ENCODE peak calls at places on chromosome 7, in four cellular contexts. One of them, this sample, is unnamed.
A peak's percentile ranks its signal among the peaks of the same experiment; 100 is the strongest.

GRCh38 chr7:143392875-143393266 is 11.7 kb downstream of the ZYX start:
- DNase-seq in hepatocyte: no peak
- DNase-seq in body of pancreas: no peak
- DNase-seq in GM12878: no peak
- DNase-seq in this sample: no peak

GRCh38 chr7:36304099-36304425 is 85.6 kb upstream of the ANLN start:
- DNase-seq in GM12878: no peak
- DNase-seq in body of pancreas: no peak
- DNase-seq in hepatocyte: no peak
- DNase-seq in this sample: no peak

GRCh38 chr7:126449621-126450268 is 803.0 kb downstream of the GRM8 start:
- DNase-seq in GM12878: no peak
- DNase-seq in body of pancreas: no peak
- DNase-seq in hepatocyte: no peak
- DNase-seq in this sample: no peak

GRCh38 chr7:133754718-133755117 is 372.4 kb upstream of the LRGUK start:
- DNase-seq in body of pancreas: no peak
- DNase-seq in hepatocyte: no peak
- DNase-seq in GM12878: no peak
- DNase-seq in this sample: no peak

GRCh38 chr7:128025380-128025779 is 5.9 kb downstream of the LRRC4 start:
- DNase-seq in hepatocyte: no peak
- DNase-seq in body of pancreas: no peak
- DNase-seq in GM12878: no peak
- DNase-seq in this sample: peak; percentile 34

GRCh38 chr7:152355474-152356057 is 80.2 kb downstream of the KMT2C start:
- DNase-seq in hepatocyte: no peak
- DNase-seq in GM12878: no peak
- DNase-seq in body of pancreas: no peak
- DNase-seq in this sample: no peak

GRCh38 chr7:4738711-4739527 is 36.5 kb upstream of the AP5Z1 start:
- DNase-seq in hepatocyte: peak; percentile 75
- DNase-seq in body of pancreas: peak; percentile 42
- DNase-seq in GM12878: no peak
- DNase-seq in this sample: peak; percentile 83

GRCh38 chr7:9091282-9091681 is 657.9 kb downstream of the NXPH1 start:
- DNase-seq in hepatocyte: no peak
- DNase-seq in GM12878: no peak
- DNase-seq in body of pancreas: no peak
- DNase-seq in this sample: no peak

GRCh38 chr7:4694653-4695335 is 12.7 kb downstream of the FOXK1 start:
- DNase-seq in GM12878: no peak
- DNase-seq in body of pancreas: no peak
- DNase-seq in hepatocyte: peak; percentile 27
- DNase-seq in this sample: peak; percentile 84

GRCh38 chr7:50349963-50350944 is 45.7 kb downstream of the IKZF1 start:
- DNase-seq in GM12878: peak; percentile 84
- DNase-seq in hepatocyte: no peak
- DNase-seq in body of pancreas: no peak
- DNase-seq in this sample: no peak

GRCh38 chr7:47403341-47403866 is 178.5 kb downstream of the TNS3 start:
- DNase-seq in GM12878: no peak
- DNase-seq in hepatocyte: no peak
- DNase-seq in body of pancreas: no peak
- DNase-seq in this sample: no peak

GRCh38 chr7:134435161-134435920 is 23.6 kb downstream of the AKR1B1 start:
- DNase-seq in hepatocyte: no peak
- DNase-seq in body of pancreas: no peak
- DNase-seq in GM12878: no peak
- DNase-seq in this sample: peak; percentile 27

GRCh38 chr7:81074406-81074805 is 155.6 kb upstream of the SEMA3C start:
- DNase-seq in body of pancreas: no peak
- DNase-seq in GM12878: no peak
- DNase-seq in hepatocyte: no peak
- DNase-seq in this sample: no peak

GRCh38 chr7:150476819-150477631 is 26.6 kb downstream of the GIMAP8 start:
- DNase-seq in hepatocyte: no peak
- DNase-seq in body of pancreas: no peak
- DNase-seq in GM12878: no peak
- DNase-seq in this sample: no peak

GRCh38 chr7:106717997-106718871 is 57.3 kb upstream of the CCDC71L start:
- DNase-seq in body of pancreas: no peak
- DNase-seq in hepatocyte: peak; percentile 77
- DNase-seq in GM12878: peak; percentile 81
- DNase-seq in this sample: peak; percentile 99

GRCh38 chr7:21767300-21767900 is 178.3 kb downstream of the CDCA7L start:
- DNase-seq in GM12878: peak; percentile 26
- DNase-seq in body of pancreas: peak; percentile 24
- DNase-seq in hepatocyte: peak; percentile 87
- DNase-seq in this sample: peak; percentile 24

DNA sequence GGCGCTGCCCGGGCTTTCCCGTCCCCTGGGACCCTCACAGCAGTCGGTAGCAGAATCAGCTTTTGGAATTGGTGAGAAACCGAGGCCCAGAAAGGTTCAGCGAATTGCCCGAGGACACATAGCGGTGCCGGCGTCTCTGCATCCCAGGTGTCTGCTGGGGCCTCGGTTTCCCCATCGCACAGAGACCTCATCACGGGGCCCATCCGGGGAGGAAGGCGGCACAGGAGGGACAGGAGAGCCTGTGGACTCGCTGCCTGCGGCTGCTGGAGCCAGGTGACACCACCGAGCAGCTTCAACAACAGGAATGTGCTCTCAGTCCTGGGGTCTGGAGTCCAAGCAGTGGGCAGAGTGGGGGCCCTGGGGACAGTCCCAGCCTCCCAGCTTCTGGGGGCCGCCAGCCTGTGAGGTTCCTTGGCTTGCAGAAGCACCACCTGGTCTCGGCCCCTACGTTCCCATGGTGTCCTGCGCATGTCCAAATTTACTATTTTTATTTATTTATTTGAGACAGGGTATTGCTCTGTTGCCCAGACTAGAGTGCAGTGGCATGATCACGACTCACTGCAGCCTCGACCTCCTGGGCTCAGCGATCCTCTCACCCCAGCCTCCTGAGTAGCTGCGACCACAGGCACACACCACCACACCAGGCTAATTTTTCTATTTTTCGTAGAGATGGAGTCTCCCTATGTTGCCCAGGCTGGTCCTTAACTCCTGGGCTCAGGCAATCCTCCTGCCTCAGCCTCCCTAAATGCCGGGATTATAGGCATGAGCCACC is 539 bp upstream of the COX19 start:
- DNase-seq in hepatocyte: no peak
- DNase-seq in body of pancreas: peak; percentile 44
- DNase-seq in GM12878: no peak
- DNase-seq in this sample: no peak
- H3K4me3 ChIP-seq in hepatocyte: peak overlapping the region; percentile 35
- H3K4me3 ChIP-seq in body of pancreas: peak overlapping the region; percentile 100
- H3K4me3 ChIP-seq in GM12878: no peak overlapping the region
- H3K4me3 ChIP-seq in this sample: peak overlapping the region; percentile 68

DNA sequence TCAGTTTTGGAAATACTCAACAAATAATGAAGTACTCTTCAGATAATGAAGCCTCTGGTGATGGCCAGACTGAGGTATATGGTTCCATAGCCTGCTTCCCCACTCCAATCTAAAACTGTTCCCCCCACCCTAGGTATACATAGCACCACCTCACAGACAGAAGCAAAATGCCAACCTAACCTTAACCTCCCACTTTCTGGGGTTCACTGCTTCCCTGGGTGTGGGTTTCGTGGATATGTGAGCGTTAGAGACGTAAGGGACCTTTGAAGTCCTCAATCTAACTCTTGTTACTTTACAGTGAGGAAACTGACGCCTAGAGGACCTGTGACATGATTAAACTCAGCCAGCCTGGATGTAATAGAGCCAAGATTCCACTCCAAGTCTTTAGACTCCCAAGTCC is 1.4 kb downstream of the RHBDD2 start:
- DNase-seq in body of pancreas: no peak
- DNase-seq in GM12878: no peak
- DNase-seq in hepatocyte: no peak
- DNase-seq in this sample: no peak
- H3K4me3 ChIP-seq in body of pancreas: no peak overlapping the region
- H3K4me3 ChIP-seq in GM12878: peak overlapping the region; percentile 95
- H3K4me3 ChIP-seq in hepatocyte: peak overlapping the region; percentile 85
- H3K4me3 ChIP-seq in this sample: peak overlapping the region; percentile 95

GRCh38 chr7:45703373-45703821 is 129.2 kb downstream of the ADCY1 start:
- DNase-seq in hepatocyte: no peak
- DNase-seq in GM12878: no peak
- DNase-seq in body of pancreas: no peak
- DNase-seq in this sample: no peak

GRCh38 chr7:45704683-45705016 is 130.5 kb downstream of the ADCY1 start:
- DNase-seq in hepatocyte: no peak
- DNase-seq in body of pancreas: no peak
- DNase-seq in GM12878: no peak
- DNase-seq in this sample: no peak

GRCh38 chr7:45702751-45703150 is 128.6 kb downstream of the ADCY1 start:
- DNase-seq in hepatocyte: no peak
- DNase-seq in GM12878: no peak
- DNase-seq in body of pancreas: no peak
- DNase-seq in this sample: no peak

GRCh38 chr7:45701701-45702460 is 127.7 kb downstream of the ADCY1 start:
- DNase-seq in GM12878: no peak
- DNase-seq in hepatocyte: no peak
- DNase-seq in body of pancreas: peak; percentile 6
- DNase-seq in this sample: no peak

DNA sequence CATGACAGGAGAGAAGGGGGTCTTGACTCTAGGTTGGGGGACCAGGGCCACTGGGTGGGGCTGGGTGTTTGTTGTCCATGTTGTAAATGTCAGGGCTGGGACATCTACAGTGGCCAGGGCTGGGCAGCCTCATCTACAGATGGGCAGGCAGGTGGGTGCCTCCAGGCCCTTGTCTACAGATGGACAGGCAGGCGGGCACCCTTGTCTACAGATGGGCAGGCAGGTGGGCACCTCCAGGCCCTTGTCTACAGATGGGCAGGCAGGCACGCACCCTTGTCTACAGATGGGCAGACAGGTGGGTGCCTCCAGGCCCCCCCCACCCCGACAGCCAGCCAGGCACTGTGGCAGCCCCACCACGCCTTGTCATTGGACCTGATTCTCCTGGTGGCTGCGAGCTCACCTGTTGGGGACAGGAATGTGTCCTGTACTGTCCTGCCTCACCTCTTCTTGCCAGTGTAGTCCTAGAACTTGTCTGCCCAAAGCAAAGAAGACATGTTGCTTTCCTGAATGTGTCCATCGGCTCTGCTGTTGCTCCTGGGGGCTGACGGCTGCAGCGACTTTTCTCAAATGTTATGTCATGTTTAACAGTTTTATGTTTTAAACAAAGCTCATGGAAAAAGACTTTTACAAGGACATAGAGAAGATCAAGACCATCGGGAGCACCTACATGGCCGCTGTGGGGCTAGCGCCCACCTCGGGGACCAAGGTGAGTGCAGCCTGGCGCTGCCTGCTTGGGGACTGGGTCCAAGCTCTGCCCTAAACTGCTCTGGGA is 129.9 kb downstream of the ADCY1 start:
- DNase-seq in hepatocyte: no peak
- DNase-seq in GM12878: no peak
- DNase-seq in body of pancreas: peak; percentile 5
- DNase-seq in this sample: no peak
- H3K4me3 ChIP-seq in hepatocyte: no peak overlapping the region
- H3K4me3 ChIP-seq in GM12878: no peak overlapping the region
- H3K4me3 ChIP-seq in body of pancreas: no peak overlapping the region
- H3K4me3 ChIP-seq in this sample: no peak overlapping the region

GRCh38 chr7:129768614-129769399 is 157.3 kb downstream of the NRF1 start:
- DNase-seq in hepatocyte: no peak
- DNase-seq in GM12878: no peak
- DNase-seq in body of pancreas: no peak
- DNase-seq in this sample: no peak

GRCh38 chr7:129767120-129768011 is 155.8 kb downstream of the NRF1 start:
- DNase-seq in GM12878: no peak
- DNase-seq in hepatocyte: no peak
- DNase-seq in body of pancreas: no peak
- DNase-seq in this sample: no peak

GRCh38 chr7:129769866-129770808 is 158.6 kb downstream of the NRF1 start:
- DNase-seq in hepatocyte: no peak
- DNase-seq in body of pancreas: no peak
- DNase-seq in GM12878: no peak
- DNase-seq in this sample: no peak

GRCh38 chr7:129771201-129771927 is 159.8 kb downstream of the NRF1 start:
- DNase-seq in body of pancreas: no peak
- DNase-seq in GM12878: no peak
- DNase-seq in hepatocyte: no peak
- DNase-seq in this sample: no peak

GRCh38 chr7:129769400-129769774 is 157.9 kb downstream of the NRF1 start:
- DNase-seq in body of pancreas: no peak
- DNase-seq in GM12878: no peak
- DNase-seq in hepatocyte: no peak
- DNase-seq in this sample: no peak
- H3K4me3 ChIP-seq in body of pancreas: no peak overlapping the region
- H3K4me3 ChIP-seq in GM12878: no peak overlapping the region
- H3K4me3 ChIP-seq in hepatocyte: no peak overlapping the region
- H3K4me3 ChIP-seq in this sample: no peak overlapping the region

This sample was measured in AG10803.